ENCODE peak calls at places on chromosomes 6 and 20, in four cellular contexts. U is kidney, F is IMR-90, Y is hepatocyte. B is an unnamed sample. For H3K4me1, the result is how much of the 10 kb centered on the place peaks cover.

GRCh38 chr6:129195666-129196065 is 312.7 kb downstream of the LAMA2 start:
- DNase-seq in U (no peak), F (no peak), Y (no peak), B (no peak)

GRCh38 chr6:165010556-165011535 is 298.6 kb downstream of the C6orf118 start:
- DNase-seq in U (no peak), F (no peak), Y (peak), B (no peak)

GRCh38 chr20:33648396-33649004 is 13.6 kb upstream of the C20orf144 start:
- DNase-seq in U (peak), F (no peak), Y (no peak), B (no peak)

GRCh38 chr20:38680492-38681118 is 43.7 kb upstream of the SLC32A1 start:
- DNase-seq in U (no peak), F (peak), Y (peak), B (peak)

GRCh38 chr6:168284187-168284586 is 35.4 kb downstream of the DACT2 start:
- DNase-seq in U (peak), F (no peak), Y (no peak), B (no peak)

GRCh38 chr20:54132612-54133433 is 41.0 kb downstream of the CYP24A1 start:
- DNase-seq in U (no peak), F (peak), Y (peak), B (peak)

GRCh38 chr6:167449099-167449861 is 124.4 kb downstream of the TTLL2 start:
- DNase-seq in U (no peak), F (no peak), Y (no peak), B (no peak)

GRCh38 chr6:106715922-106716321 is 86.5 kb downstream of the QRSL1 start:
- DNase-seq in U (no peak), F (no peak), Y (no peak), B (no peak)

GRCh38 chr6:150720774-150721233 is 121.1 kb downstream of the PLEKHG1 start:
- DNase-seq in U (no peak), F (no peak), Y (peak), B (peak)

GRCh38 chr6:26273673-26274595 is 91.1 kb upstream of the BTN3A2 start:
- DNase-seq in U (no peak), F (peak), Y (no peak), B (no peak)

GRCh38 chr6:145626857-145627256 is 108.5 kb downstream of the EPM2A start:
- DNase-seq in U (no peak), F (peak), Y (peak), B (no peak)

GRCh38 chr20:402898-403581 is 5.1 kb upstream of the RBCK1 start:
- DNase-seq in U (no peak), F (no peak), Y (no peak), B (no peak)

GRCh38 chr20:41359541-41360011 is 7.0 kb downstream of the EMILIN3 start:
- DNase-seq in U (no peak), F (no peak), Y (no peak), B (peak)

GRCh38 chr20:25676164-25676809 is 20.4 kb downstream of the ZNF337 start:
- DNase-seq in U (no peak), F (peak), Y (peak), B (no peak)

GRCh38 chr20:18197382-18198070 is 59.9 kb downstream of the KAT14 start:
- DNase-seq in U (no peak), F (no peak), Y (no peak), B (no peak)

GRCh38 chr6:85015396-85015990 is 251.1 kb upstream of the TBX18 start:
- DNase-seq in U (peak), F (peak), Y (peak), B (peak)

GRCh38 chr6:134063121-134063965 is 10.9 kb upstream of the SLC2A12 start:
- DNase-seq in U (no peak), F (peak), Y (no peak), B (no peak)

GRCh38 chr20:3687655-3688054 is 5.8 kb upstream of the ADAM33 start:
- DNase-seq in U (no peak), F (peak), Y (no peak), B (no peak)

GRCh38 chr6:128513878-128514277 is 6.5 kb downstream of the PTPRK start:
- DNase-seq in U (no peak), F (no peak), Y (no peak), B (peak)

GRCh38 chr20:43658068-43658722 is 8.7 kb upstream of the MYBL2 start:
- DNase-seq in U (no peak), F (peak), Y (peak), B (no peak)

GRCh38 chr20:375265-375889 is 5.2 kb upstream of the TRIB3 start:
- DNase-seq in U (peak), F (no peak), Y (no peak), B (no peak)

GRCh38 chr6:47669684-47670515 is 28.5 kb upstream of the ADGRF4 start:
- DNase-seq in U (no peak), F (no peak), Y (peak), B (peak)

GRCh38 chr6:167779123-167779992 is 47.4 kb upstream of the AFDN start:
- DNase-seq in U (peak), F (no peak), Y (no peak), B (no peak)

GRCh38 chr6:144215402-144215931 is 65.2 kb downstream of the STX11 start:
- DNase-seq in U (peak), F (no peak), Y (peak), B (peak)

GRCh38 chr6:38185244-38185643 is 365.7 kb downstream of the ZFAND3 start:
- DNase-seq in U (no peak), F (no peak), Y (no peak), B (no peak)

GRCh38 chr20:34615477-34615876 is 57.0 kb downstream of the MAP1LC3A start:
- DNase-seq in U (no peak), F (peak), Y (no peak), B (no peak)

GRCh38 chr6:82909551-82909950 is 156.1 kb downstream of the UBE3D start:
- DNase-seq in U (no peak), F (no peak), Y (no peak), B (peak)

GRCh38 chr6:125855783-125856182 is 65.0 kb downstream of the NCOA7 start:
- DNase-seq in U (no peak), F (no peak), Y (no peak), B (no peak)

GRCh38 chr6:127053032-127053908 is 65.2 kb upstream of the RSPO3 start:
- DNase-seq in U (no peak), F (peak), Y (no peak), B (no peak)

GRCh38 chr20:53631909-53632662 is 38.4 kb upstream of the ZNF217 start:
- DNase-seq in U (no peak), F (no peak), Y (no peak), B (no peak)

GRCh38 chr6:169997930-169998218 is 246.5 kb downstream of the ERMARD start:
- DNase-seq in U (peak), F (no peak), Y (no peak), B (no peak)

GRCh38 chr20:21702553-21703467 is 2.7 kb upstream of the PAX1 start:
- DNase-seq in U (peak), F (peak), Y (peak), B (no peak)

GRCh38 chr6:6003334-6004146 is 3.2 kb downstream of the NRN1 start:
- DNase-seq in U (peak), F (no peak), Y (no peak), B (peak)

GRCh38 chr20:11711214-11711613 is 206.5 kb upstream of the BTBD3 start:
- DNase-seq in U (no peak), F (no peak), Y (no peak), B (no peak)

GRCh38 chr6:43515808-43516207 is 918 bp downstream of the YIPF3 start:
- DNase-seq in U (no peak), F (no peak), Y (no peak), B (no peak)
- H3K27ac ChIP-seq in U (no peak), F (peak), Y (peak), B (no peak)

GRCh38 chr6:45487645-45488044 is 109.9 kb upstream of the SUPT3H start:
- DNase-seq in U (no peak), F (no peak), Y (no peak), B (no peak)
- H3K4me1 ChIP-seq in U (under half), F (under half), Y (under half), B (under half)

DNA sequence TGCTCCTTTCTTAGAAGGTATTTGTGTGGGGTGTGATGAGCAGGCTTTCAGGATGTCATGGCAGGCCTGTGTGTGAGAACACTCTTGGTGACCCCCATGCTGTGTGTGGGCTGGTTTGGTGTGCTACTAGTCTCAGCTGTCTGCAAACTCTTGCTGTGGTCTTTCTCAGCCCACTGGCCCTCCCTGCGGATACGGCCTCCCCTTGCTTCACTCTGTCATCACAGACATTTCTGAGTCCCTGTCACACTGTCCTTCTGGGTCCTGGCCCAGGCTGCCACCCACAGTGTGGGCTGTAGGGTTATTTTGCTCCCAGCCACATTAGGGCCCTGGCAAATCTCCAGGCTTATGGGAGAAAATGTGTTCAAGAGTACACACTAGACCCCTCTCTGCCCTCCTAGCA is 39.0 kb upstream of the ARMC2 start:
- DNase-seq in U (no peak), F (no peak), Y (no peak), B (no peak)
- H3K4me3 ChIP-seq in U (no peak), F (no peak), Y (no peak), B (no peak)

DNA sequence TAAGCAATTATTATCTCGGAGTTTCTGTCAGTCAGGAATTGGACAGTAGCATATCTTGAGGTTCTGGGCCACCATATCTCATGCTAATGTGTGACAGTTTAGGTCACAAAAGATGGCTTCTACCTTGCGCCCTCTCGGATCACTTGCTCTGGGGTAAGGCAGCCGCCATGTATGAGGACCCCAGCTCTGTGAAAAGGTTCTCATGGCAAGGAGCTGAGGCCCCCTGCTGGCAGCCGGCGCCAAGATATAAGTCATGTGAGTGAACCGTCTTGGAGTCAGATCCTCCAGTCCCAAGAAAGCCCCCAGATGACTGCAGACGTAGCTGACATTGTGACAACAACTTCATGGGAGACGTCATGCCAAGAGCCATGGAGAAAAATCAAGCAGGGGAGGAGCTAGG is 670.8 kb downstream of the KIF16B start:
- DNase-seq in U (peak), F (no peak), Y (no peak), B (peak)
- H3K27ac ChIP-seq in U (no peak), F (no peak), Y (no peak), B (no peak)

DNA sequence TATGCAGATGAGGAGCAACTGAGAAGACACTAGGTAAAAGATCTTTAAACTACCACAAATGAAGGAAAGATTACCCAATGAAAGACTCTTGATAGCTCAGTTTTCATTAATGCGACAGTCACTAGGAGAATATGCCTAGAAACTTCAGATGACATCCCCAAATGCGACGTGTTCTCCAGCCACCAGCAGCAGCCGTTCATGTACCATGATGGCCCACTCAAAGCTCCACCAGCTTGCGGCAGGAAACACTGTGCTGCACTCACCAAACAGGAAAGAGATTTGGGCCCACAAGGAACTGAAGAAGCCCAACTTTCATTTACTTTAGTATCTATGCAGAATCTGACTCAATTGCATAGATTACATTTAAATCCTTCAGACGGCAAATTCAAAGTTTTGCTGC is 7.5 kb downstream of the DIDO1 start:
- DNase-seq in U (no peak), F (no peak), Y (no peak), B (no peak)
- H3K4me1 ChIP-seq in U (under half), F (under half), Y (half or more), B (under half)

GRCh38 chr6:3891889-3892288 is 42.7 kb downstream of the FAM50B start:
- DNase-seq in U (no peak), F (no peak), Y (no peak), B (no peak)
- H3K4me3 ChIP-seq in U (no peak), F (no peak), Y (no peak), B (no peak)

B was measured in SJCRH30.